ENCODE peak calls at places on chromosomes 16 and 17, in four cellular contexts. J, N, R and X are unnamed samples.

GRCh38 chr17:79803997-79804855 is 7.3 kb upstream of the CBX8 start:
- DNase-seq in J (no peak), N (no peak), R (no peak), X (no peak)

GRCh38 chr17:58989629-58990028 is 117.1 kb downstream of the TRIM37 start:
- DNase-seq in J (no peak), N (no peak), R (no peak), X (no peak)

GRCh38 chr16:89143201-89143741 is 28.3 kb upstream of the CDH15 start:
- DNase-seq in J (no peak), N (no peak), R (no peak), X (no peak)

GRCh38 chr16:89033796-89034572 is 57.0 kb upstream of the CBFA2T3 start:
- DNase-seq in J (no peak), N (no peak), R (no peak), X (no peak)

GRCh38 chr16:86578499-86579267 is at the start of gene FOXL1:
- DNase-seq in J (no peak), N (no peak), R (no peak), X (no peak)

GRCh38 chr16:67767953-67768352 is 38.4 kb downstream of the RANBP10 start:
- DNase-seq in J (no peak), N (no peak), R (no peak), X (no peak)

GRCh38 chr17:80805032-80805751 is 186.4 kb upstream of the CHMP6 start:
- DNase-seq in J (no peak), N (no peak), R (no peak), X (no peak)

GRCh38 chr17:7853693-7854043 is 1.2 kb upstream of the TMEM88 start:
- DNase-seq in J (no peak), N (no peak), R (no peak), X (no peak)

GRCh38 chr17:2090210-2090641 is 35.3 kb downstream of the HIC1 start:
- DNase-seq in J (no peak), N (no peak), R (no peak), X (no peak)

GRCh38 chr16:50037791-50038190 is 12.8 kb downstream of the CNEP1R1 start:
- DNase-seq in J (no peak), N (no peak), R (no peak), X (no peak)

GRCh38 chr16:86285421-86285820 is 224.9 kb upstream of the FOXF1 start:
- DNase-seq in J (no peak), N (no peak), R (no peak), X (no peak)

GRCh38 chr17:31443386-31443785 is 51.9 kb downstream of the RAB11FIP4 start:
- DNase-seq in J (no peak), N (no peak), R (no peak), X (no peak)

GRCh38 chr16:79810449-79811189 is 210.1 kb upstream of the MAF start:
- DNase-seq in J (no peak), N (no peak), R (no peak), X (no peak)

GRCh38 chr16:4767872-4768548 is 1.0 kb upstream of the ZNF500 start:
- DNase-seq in J (no peak), N (no peak), R (peak; percentile 26), X (no peak)

GRCh38 chr17:70089513-70090148 is 14.6 kb downstream of the KCNJ16 start:
- DNase-seq in J (no peak), N (no peak), R (no peak), X (no peak)

GRCh38 chr16:11229906-11230305 is 26.1 kb downstream of the SOCS1 start:
- DNase-seq in J (no peak), N (no peak), R (no peak), X (no peak)

GRCh38 chr17:21303441-21304065 is 19.0 kb downstream of the MAP2K3 start:
- DNase-seq in J (no peak), N (no peak), R (no peak), X (no peak)

GRCh38 chr17:59783221-59784016 is 76.0 kb downstream of the VMP1 start:
- DNase-seq in J (no peak), N (no peak), R (peak; percentile 72), X (peak; percentile 72)

GRCh38 chr17:47757416-47757815 is 24.4 kb downstream of the TBX21 start:
- DNase-seq in J (no peak), N (no peak), R (no peak), X (no peak)

GRCh38 chr17:50521517-50521916 is 11.0 kb upstream of the EPN3 start:
- DNase-seq in J (no peak), N (no peak), R (no peak), X (no peak)

GRCh38 chr16:83475108-83475507 is 332.7 kb upstream of the HSBP1 start:
- DNase-seq in J (peak; percentile 16), N (no peak), R (no peak), X (no peak)

GRCh38 chr17:17401271-17401781 is 75.5 kb upstream of the MED9 start:
- DNase-seq in J (peak; percentile 81), N (no peak), R (peak; percentile 70), X (peak; percentile 18)

GRCh38 chr16:24504467-24505345 is 34.7 kb upstream of the RBBP6 start:
- DNase-seq in J (peak; percentile 44), N (no peak), R (peak; percentile 77), X (peak; percentile 75)